ENCODE peak calls at places on chromosomes 16 and 17, in nine cellular contexts. One of them, this sample, is unnamed.

GRCh38 chr16:27703545-27703944 is 153.6 kb downstream of the KATNIP start:
- DNase-seq in hippocampal formation: no peak
- DNase-seq in iris pigment epithelial cell: peak
- DNase-seq in foreskin fibroblast: peak
- DNase-seq in effector memory CD4-positive, alpha-beta T cell: no peak
- DNase-seq in fibroblast of pulmonary artery: peak
- DNase-seq in central memory CD8-positive, alpha-beta T cell: no peak
- DNase-seq in central memory CD4-positive, alpha-beta T cell: no peak
- DNase-seq in stimulated activated CD4-positive, alpha-beta T cell treated with anti-CD3 and anti-CD28 coated beads, Interleukin-4, amount 100 ng/mL, for 4 hours: no peak
- DNase-seq in this sample: peak

GRCh38 chr17:67469208-67469980 is 92.3 kb downstream of the PITPNC1 start:
- DNase-seq in effector memory CD4-positive, alpha-beta T cell: no peak
- DNase-seq in iris pigment epithelial cell: peak
- DNase-seq in central memory CD8-positive, alpha-beta T cell: no peak
- DNase-seq in stimulated activated CD4-positive, alpha-beta T cell treated with anti-CD3 and anti-CD28 coated beads, Interleukin-4, amount 100 ng/mL, for 4 hours: no peak
- DNase-seq in central memory CD4-positive, alpha-beta T cell: no peak
- DNase-seq in fibroblast of pulmonary artery: peak
- DNase-seq in hippocampal formation: no peak
- DNase-seq in foreskin fibroblast: no peak
- DNase-seq in this sample: no peak

GRCh38 chr16:49464093-49464492 is 90.5 kb downstream of the C16orf78 start:
- DNase-seq in stimulated activated CD4-positive, alpha-beta T cell treated with anti-CD3 and anti-CD28 coated beads, Interleukin-4, amount 100 ng/mL, for 4 hours: no peak
- DNase-seq in hippocampal formation: no peak
- DNase-seq in fibroblast of pulmonary artery: no peak
- DNase-seq in effector memory CD4-positive, alpha-beta T cell: no peak
- DNase-seq in iris pigment epithelial cell: no peak
- DNase-seq in foreskin fibroblast: no peak
- DNase-seq in central memory CD8-positive, alpha-beta T cell: no peak
- DNase-seq in central memory CD4-positive, alpha-beta T cell: no peak
- DNase-seq in this sample: no peak

GRCh38 chr17:55341432-55341831 is 76.7 kb downstream of the HLF start:
- DNase-seq in iris pigment epithelial cell: peak
- DNase-seq in fibroblast of pulmonary artery: no peak
- DNase-seq in foreskin fibroblast: no peak
- DNase-seq in central memory CD8-positive, alpha-beta T cell: no peak
- DNase-seq in stimulated activated CD4-positive, alpha-beta T cell treated with anti-CD3 and anti-CD28 coated beads, Interleukin-4, amount 100 ng/mL, for 4 hours: no peak
- DNase-seq in central memory CD4-positive, alpha-beta T cell: no peak
- DNase-seq in hippocampal formation: no peak
- DNase-seq in effector memory CD4-positive, alpha-beta T cell: no peak
- DNase-seq in this sample: no peak

GRCh38 chr16:86381491-86381890 is 128.8 kb upstream of the FOXF1 start:
- DNase-seq in foreskin fibroblast: no peak
- DNase-seq in iris pigment epithelial cell: peak
- DNase-seq in stimulated activated CD4-positive, alpha-beta T cell treated with anti-CD3 and anti-CD28 coated beads, Interleukin-4, amount 100 ng/mL, for 4 hours: no peak
- DNase-seq in fibroblast of pulmonary artery: no peak
- DNase-seq in central memory CD8-positive, alpha-beta T cell: no peak
- DNase-seq in central memory CD4-positive, alpha-beta T cell: no peak
- DNase-seq in hippocampal formation: no peak
- DNase-seq in effector memory CD4-positive, alpha-beta T cell: no peak
- DNase-seq in this sample: no peak

GRCh38 chr16:65763640-65764305 is 602.7 kb upstream of the CDH5 start:
- DNase-seq in central memory CD4-positive, alpha-beta T cell: no peak
- DNase-seq in iris pigment epithelial cell: no peak
- DNase-seq in fibroblast of pulmonary artery: no peak
- DNase-seq in hippocampal formation: no peak
- DNase-seq in stimulated activated CD4-positive, alpha-beta T cell treated with anti-CD3 and anti-CD28 coated beads, Interleukin-4, amount 100 ng/mL, for 4 hours: no peak
- DNase-seq in foreskin fibroblast: no peak
- DNase-seq in effector memory CD4-positive, alpha-beta T cell: no peak
- DNase-seq in central memory CD8-positive, alpha-beta T cell: no peak
- DNase-seq in this sample: no peak

GRCh38 chr17:29469251-29469650 is 79.1 kb downstream of the TAOK1 start:
- DNase-seq in stimulated activated CD4-positive, alpha-beta T cell treated with anti-CD3 and anti-CD28 coated beads, Interleukin-4, amount 100 ng/mL, for 4 hours: no peak
- DNase-seq in central memory CD4-positive, alpha-beta T cell: no peak
- DNase-seq in central memory CD8-positive, alpha-beta T cell: no peak
- DNase-seq in fibroblast of pulmonary artery: peak
- DNase-seq in foreskin fibroblast: no peak
- DNase-seq in effector memory CD4-positive, alpha-beta T cell: no peak
- DNase-seq in hippocampal formation: no peak
- DNase-seq in iris pigment epithelial cell: peak
- DNase-seq in this sample: no peak

GRCh38 chr16:67182288-67182687 is 1.5 kb downstream of the MATCAP1 start:
- DNase-seq in central memory CD4-positive, alpha-beta T cell: no peak
- DNase-seq in fibroblast of pulmonary artery: no peak
- DNase-seq in stimulated activated CD4-positive, alpha-beta T cell treated with anti-CD3 and anti-CD28 coated beads, Interleukin-4, amount 100 ng/mL, for 4 hours: no peak
- DNase-seq in hippocampal formation: no peak
- DNase-seq in iris pigment epithelial cell: no peak
- DNase-seq in foreskin fibroblast: no peak
- DNase-seq in effector memory CD4-positive, alpha-beta T cell: no peak
- DNase-seq in central memory CD8-positive, alpha-beta T cell: no peak
- DNase-seq in this sample: no peak

GRCh38 chr17:77677210-77677609 is 281.3 kb upstream of the TNRC6C start:
- DNase-seq in iris pigment epithelial cell: no peak
- DNase-seq in central memory CD4-positive, alpha-beta T cell: no peak
- DNase-seq in central memory CD8-positive, alpha-beta T cell: no peak
- DNase-seq in foreskin fibroblast: no peak
- DNase-seq in stimulated activated CD4-positive, alpha-beta T cell treated with anti-CD3 and anti-CD28 coated beads, Interleukin-4, amount 100 ng/mL, for 4 hours: no peak
- DNase-seq in hippocampal formation: no peak
- DNase-seq in fibroblast of pulmonary artery: no peak
- DNase-seq in effector memory CD4-positive, alpha-beta T cell: no peak
- DNase-seq in this sample: no peak

GRCh38 chr16:49855280-49855821 is 561 bp downstream of the ZNF423 start:
- DNase-seq in iris pigment epithelial cell: peak
- DNase-seq in effector memory CD4-positive, alpha-beta T cell: peak
- DNase-seq in fibroblast of pulmonary artery: peak
- DNase-seq in central memory CD8-positive, alpha-beta T cell: peak
- DNase-seq in stimulated activated CD4-positive, alpha-beta T cell treated with anti-CD3 and anti-CD28 coated beads, Interleukin-4, amount 100 ng/mL, for 4 hours: peak
- DNase-seq in central memory CD4-positive, alpha-beta T cell: peak
- DNase-seq in foreskin fibroblast: peak
- DNase-seq in hippocampal formation: peak
- DNase-seq in this sample: no peak

GRCh38 chr17:41772218-41772585 is 14.3 kb downstream of the JUP start:
- DNase-seq in central memory CD8-positive, alpha-beta T cell: no peak
- DNase-seq in central memory CD4-positive, alpha-beta T cell: no peak
- DNase-seq in effector memory CD4-positive, alpha-beta T cell: no peak
- DNase-seq in hippocampal formation: no peak
- DNase-seq in fibroblast of pulmonary artery: no peak
- DNase-seq in foreskin fibroblast: no peak
- DNase-seq in stimulated activated CD4-positive, alpha-beta T cell treated with anti-CD3 and anti-CD28 coated beads, Interleukin-4, amount 100 ng/mL, for 4 hours: no peak
- DNase-seq in iris pigment epithelial cell: no peak
- DNase-seq in this sample: no peak

GRCh38 chr16:54424043-54424451 is 137.5 kb upstream of the IRX3 start:
- DNase-seq in central memory CD8-positive, alpha-beta T cell: no peak
- DNase-seq in iris pigment epithelial cell: no peak
- DNase-seq in effector memory CD4-positive, alpha-beta T cell: no peak
- DNase-seq in central memory CD4-positive, alpha-beta T cell: no peak
- DNase-seq in stimulated activated CD4-positive, alpha-beta T cell treated with anti-CD3 and anti-CD28 coated beads, Interleukin-4, amount 100 ng/mL, for 4 hours: no peak
- DNase-seq in fibroblast of pulmonary artery: no peak
- DNase-seq in foreskin fibroblast: no peak
- DNase-seq in hippocampal formation: no peak
- DNase-seq in this sample: no peak

GRCh38 chr17:64155751-64156544 is 26.0 kb upstream of the ERN1 start:
- DNase-seq in effector memory CD4-positive, alpha-beta T cell: no peak
- DNase-seq in hippocampal formation: peak
- DNase-seq in central memory CD4-positive, alpha-beta T cell: no peak
- DNase-seq in fibroblast of pulmonary artery: peak
- DNase-seq in stimulated activated CD4-positive, alpha-beta T cell treated with anti-CD3 and anti-CD28 coated beads, Interleukin-4, amount 100 ng/mL, for 4 hours: no peak
- DNase-seq in foreskin fibroblast: no peak
- DNase-seq in central memory CD8-positive, alpha-beta T cell: no peak
- DNase-seq in iris pigment epithelial cell: peak
- DNase-seq in this sample: peak

GRCh38 chr16:90020260-90020837 is 1.1 kb upstream of the DBNDD1 start:
- DNase-seq in foreskin fibroblast: no peak
- DNase-seq in fibroblast of pulmonary artery: no peak
- DNase-seq in iris pigment epithelial cell: peak
- DNase-seq in central memory CD4-positive, alpha-beta T cell: no peak
- DNase-seq in hippocampal formation: peak
- DNase-seq in effector memory CD4-positive, alpha-beta T cell: no peak
- DNase-seq in central memory CD8-positive, alpha-beta T cell: no peak
- DNase-seq in stimulated activated CD4-positive, alpha-beta T cell treated with anti-CD3 and anti-CD28 coated beads, Interleukin-4, amount 100 ng/mL, for 4 hours: no peak
- DNase-seq in this sample: no peak

GRCh38 chr17:49571283-49571682 is 4.4 kb upstream of the NXPH3 start:
- DNase-seq in central memory CD8-positive, alpha-beta T cell: no peak
- DNase-seq in central memory CD4-positive, alpha-beta T cell: no peak
- DNase-seq in fibroblast of pulmonary artery: no peak
- DNase-seq in iris pigment epithelial cell: no peak
- DNase-seq in foreskin fibroblast: no peak
- DNase-seq in stimulated activated CD4-positive, alpha-beta T cell treated with anti-CD3 and anti-CD28 coated beads, Interleukin-4, amount 100 ng/mL, for 4 hours: no peak
- DNase-seq in effector memory CD4-positive, alpha-beta T cell: no peak
- DNase-seq in hippocampal formation: no peak
- DNase-seq in this sample: no peak

GRCh38 chr17:65660947-65661346 is 99.5 kb upstream of the AXIN2 start:
- DNase-seq in central memory CD4-positive, alpha-beta T cell: no peak
- DNase-seq in effector memory CD4-positive, alpha-beta T cell: no peak
- DNase-seq in fibroblast of pulmonary artery: peak
- DNase-seq in central memory CD8-positive, alpha-beta T cell: no peak
- DNase-seq in iris pigment epithelial cell: peak
- DNase-seq in foreskin fibroblast: peak
- DNase-seq in stimulated activated CD4-positive, alpha-beta T cell treated with anti-CD3 and anti-CD28 coated beads, Interleukin-4, amount 100 ng/mL, for 4 hours: no peak
- DNase-seq in hippocampal formation: no peak
- DNase-seq in this sample: no peak

GRCh38 chr16:47927330-47927729 is 228.5 kb downstream of the ABCC12 start:
- DNase-seq in foreskin fibroblast: peak
- DNase-seq in effector memory CD4-positive, alpha-beta T cell: no peak
- DNase-seq in iris pigment epithelial cell: peak
- DNase-seq in central memory CD4-positive, alpha-beta T cell: no peak
- DNase-seq in fibroblast of pulmonary artery: peak
- DNase-seq in central memory CD8-positive, alpha-beta T cell: no peak
- DNase-seq in hippocampal formation: no peak
- DNase-seq in stimulated activated CD4-positive, alpha-beta T cell treated with anti-CD3 and anti-CD28 coated beads, Interleukin-4, amount 100 ng/mL, for 4 hours: no peak
- DNase-seq in this sample: no peak

GRCh38 chr17:48427598-48427997 is 2.4 kb downstream of the SKAP1 start:
- DNase-seq in foreskin fibroblast: no peak
- DNase-seq in stimulated activated CD4-positive, alpha-beta T cell treated with anti-CD3 and anti-CD28 coated beads, Interleukin-4, amount 100 ng/mL, for 4 hours: peak
- DNase-seq in fibroblast of pulmonary artery: no peak
- DNase-seq in central memory CD8-positive, alpha-beta T cell: peak
- DNase-seq in effector memory CD4-positive, alpha-beta T cell: peak
- DNase-seq in hippocampal formation: no peak
- DNase-seq in iris pigment epithelial cell: no peak
- DNase-seq in central memory CD4-positive, alpha-beta T cell: peak
- DNase-seq in this sample: no peak

GRCh38 chr16:4697867-4698291 is 4.5 kb downstream of the NUDT16L1 start:
- DNase-seq in foreskin fibroblast: no peak
- DNase-seq in iris pigment epithelial cell: no peak
- DNase-seq in hippocampal formation: no peak
- DNase-seq in stimulated activated CD4-positive, alpha-beta T cell treated with anti-CD3 and anti-CD28 coated beads, Interleukin-4, amount 100 ng/mL, for 4 hours: no peak
- DNase-seq in effector memory CD4-positive, alpha-beta T cell: no peak
- DNase-seq in central memory CD8-positive, alpha-beta T cell: no peak
- DNase-seq in fibroblast of pulmonary artery: no peak
- DNase-seq in central memory CD4-positive, alpha-beta T cell: no peak
- DNase-seq in this sample: no peak

GRCh38 chr17:41750866-41751265 is 16.4 kb upstream of the HAP1 start:
- DNase-seq in fibroblast of pulmonary artery: no peak
- DNase-seq in central memory CD8-positive, alpha-beta T cell: no peak
- DNase-seq in hippocampal formation: no peak
- DNase-seq in effector memory CD4-positive, alpha-beta T cell: no peak
- DNase-seq in foreskin fibroblast: no peak
- DNase-seq in stimulated activated CD4-positive, alpha-beta T cell treated with anti-CD3 and anti-CD28 coated beads, Interleukin-4, amount 100 ng/mL, for 4 hours: no peak
- DNase-seq in iris pigment epithelial cell: no peak
- DNase-seq in central memory CD4-positive, alpha-beta T cell: no peak
- DNase-seq in this sample: no peak

GRCh38 chr17:6643460-6644125 is 2.7 kb downstream of the TXNDC17 start:
- DNase-seq in foreskin fibroblast: no peak
- DNase-seq in hippocampal formation: no peak
- DNase-seq in iris pigment epithelial cell: peak
- DNase-seq in stimulated activated CD4-positive, alpha-beta T cell treated with anti-CD3 and anti-CD28 coated beads, Interleukin-4, amount 100 ng/mL, for 4 hours: no peak
- DNase-seq in central memory CD8-positive, alpha-beta T cell: no peak
- DNase-seq in central memory CD4-positive, alpha-beta T cell: no peak
- DNase-seq in effector memory CD4-positive, alpha-beta T cell: no peak
- DNase-seq in fibroblast of pulmonary artery: no peak
- DNase-seq in this sample: no peak